ENCODE peak calls at places on chromosome 9, in seven cellular contexts. F, S, B, K, J, E and M are unnamed samples.

GRCh38 chr9:92138157-92138959 is 23.1 kb upstream of the SPTLC1 start:
- DNase-seq in F (peak; percentile 55), K (peak; percentile 91), B (peak; percentile 64), E (peak; percentile 74), S (peak; percentile 73), J (peak; percentile 66), M (peak; percentile 85)

GRCh38 chr9:91119147-91119546 is 242.6 kb downstream of the AUH start:
- DNase-seq in K (no peak), S (no peak), B (no peak), F (no peak), J (peak; percentile 88), E (no peak), M (no peak)

GRCh38 chr9:582775-583174 is 258.7 kb upstream of the DMRT1 start:
- DNase-seq in E (no peak), B (no peak), J (no peak), S (no peak), K (no peak), F (no peak), M (no peak)

GRCh38 chr9:97515662-97516061 is 14.2 kb downstream of the TMOD1 start:
- DNase-seq in K (no peak), B (no peak), E (no peak), J (no peak), F (no peak), S (no peak), M (no peak)

GRCh38 chr9:70133253-70134208 is 89.9 kb downstream of the MAMDC2 start:
- DNase-seq in J (no peak), B (no peak), F (no peak), E (no peak), K (no peak), S (no peak), M (peak; percentile 24)

GRCh38 chr9:108816037-108816436 is 39.7 kb downstream of the ACTL7B start:
- DNase-seq in J (no peak), F (no peak), E (no peak), K (no peak), B (no peak), S (peak; percentile 7), M (peak; percentile 21)

GRCh38 chr9:100350188-100350587 is 2.6 kb downstream of the TEX10 start:
- DNase-seq in F (no peak), B (no peak), K (no peak), E (no peak), S (no peak), J (no peak), M (no peak)

GRCh38 chr9:117454711-117455110 is 39.9 kb upstream of the ASTN2 start:
- DNase-seq in S (no peak), B (no peak), K (no peak), F (no peak), E (no peak), J (no peak), M (no peak)

GRCh38 chr9:1939926-1940368 is 75.2 kb upstream of the SMARCA2 start:
- DNase-seq in F (peak; percentile 24), B (peak; percentile 22), E (no peak), S (peak; percentile 26), J (peak; percentile 67), K (peak; percentile 69), M (peak; percentile 63)

GRCh38 chr9:110148384-110148783 is 59.6 kb downstream of the C9orf152 start:
- DNase-seq in S (no peak), B (peak; percentile 47), J (no peak), E (no peak), F (no peak), K (no peak), M (no peak)

GRCh38 chr9:87498046-87498815 is 564 bp downstream of the DAPK1 start:
- DNase-seq in K (peak; percentile 83), F (peak; percentile 43), S (no peak), J (peak; percentile 88), E (peak; percentile 42), B (peak; percentile 45), M (peak; percentile 63)

GRCh38 chr9:93577045-93577939 is 908 bp downstream of the PHF2 start:
- DNase-seq in S (no peak), F (peak; percentile 56), K (peak; percentile 38), E (peak; percentile 67), J (peak; percentile 33), B (peak; percentile 37), M (peak; percentile 40)

GRCh38 chr9:137427454-137428310 is 4.5 kb downstream of the NOXA1 start:
- DNase-seq in K (no peak), E (peak; percentile 14), J (no peak), F (no peak), S (no peak), B (no peak), M (no peak)

GRCh38 chr9:91060520-91061343 is 259.1 kb downstream of the SYK start:
- DNase-seq in J (no peak), F (peak; percentile 44), K (no peak), B (peak; percentile 28), S (peak; percentile 41), E (peak; percentile 42), M (no peak)

GRCh38 chr9:96027271-96028131 is 152.0 kb downstream of the ERCC6L2 start:
- DNase-seq in E (no peak), S (no peak), B (no peak), K (peak; percentile 56), F (no peak), J (peak; percentile 48), M (peak; percentile 22)

GRCh38 chr9:86732514-86732913 is 214.8 kb downstream of the GAS1 start:
- DNase-seq in K (no peak), J (no peak), E (peak; percentile 41), B (no peak), F (no peak), S (peak; percentile 4), M (peak; percentile 84)

GRCh38 chr9:83200531-83200930 is 137.6 kb upstream of the RASEF start:
- DNase-seq in J (no peak), K (no peak), B (no peak), E (no peak), F (no peak), S (no peak), M (no peak)

GRCh38 chr9:20437466-20437865 is 184.8 kb downstream of the MLLT3 start:
- DNase-seq in S (no peak), K (no peak), B (no peak), E (no peak), J (no peak), F (no peak), M (no peak)
- H3K4me1 ChIP-seq in S (peaks cover under 1% of the 10 kb centered on the region), K (no peaks in the 10 kb centered on the region), B (peaks cover 8% of the 10 kb centered on the region), E (peaks cover 25% of the 10 kb centered on the region), J (no peaks in the 10 kb centered on the region), F (no peaks in the 10 kb centered on the region), M (peaks cover 11% of the 10 kb centered on the region)

GRCh38 chr9:121322737-121323448 is 47.2 kb downstream of the STOM start:
- DNase-seq in B (no peak), K (no peak), J (no peak), S (no peak), F (no peak), E (no peak), M (no peak)

GRCh38 chr9:121323449-121324151 is 46.5 kb downstream of the STOM start:
- DNase-seq in J (no peak), F (no peak), B (no peak), E (no peak), S (no peak), K (no peak), M (no peak)

GRCh38 chr9:121325387-121325786 is 44.7 kb downstream of the STOM start:
- DNase-seq in S (no peak), E (no peak), F (no peak), K (no peak), J (no peak), B (no peak), M (no peak)

GRCh38 chr9:121324755-121325154 is 45.3 kb downstream of the STOM start:
- DNase-seq in F (no peak), K (no peak), E (no peak), S (no peak), J (no peak), B (no peak), M (no peak)

GRCh38 chr9:121324316-121324715 is 45.7 kb downstream of the STOM start:
- DNase-seq in F (no peak), J (no peak), S (no peak), B (no peak), E (no peak), K (no peak), M (no peak)
- H3K36me3 ChIP-seq in F (peaks cover 17% of the 10 kb centered on the region), J (no peaks in the 10 kb centered on the region), S (peaks cover 10% of the 10 kb centered on the region), B (peaks cover 2% of the 10 kb centered on the region), E (peaks cover 84% of the 10 kb centered on the region), K (no peaks in the 10 kb centered on the region), M (peaks cover 19% of the 10 kb centered on the region)

DNA sequence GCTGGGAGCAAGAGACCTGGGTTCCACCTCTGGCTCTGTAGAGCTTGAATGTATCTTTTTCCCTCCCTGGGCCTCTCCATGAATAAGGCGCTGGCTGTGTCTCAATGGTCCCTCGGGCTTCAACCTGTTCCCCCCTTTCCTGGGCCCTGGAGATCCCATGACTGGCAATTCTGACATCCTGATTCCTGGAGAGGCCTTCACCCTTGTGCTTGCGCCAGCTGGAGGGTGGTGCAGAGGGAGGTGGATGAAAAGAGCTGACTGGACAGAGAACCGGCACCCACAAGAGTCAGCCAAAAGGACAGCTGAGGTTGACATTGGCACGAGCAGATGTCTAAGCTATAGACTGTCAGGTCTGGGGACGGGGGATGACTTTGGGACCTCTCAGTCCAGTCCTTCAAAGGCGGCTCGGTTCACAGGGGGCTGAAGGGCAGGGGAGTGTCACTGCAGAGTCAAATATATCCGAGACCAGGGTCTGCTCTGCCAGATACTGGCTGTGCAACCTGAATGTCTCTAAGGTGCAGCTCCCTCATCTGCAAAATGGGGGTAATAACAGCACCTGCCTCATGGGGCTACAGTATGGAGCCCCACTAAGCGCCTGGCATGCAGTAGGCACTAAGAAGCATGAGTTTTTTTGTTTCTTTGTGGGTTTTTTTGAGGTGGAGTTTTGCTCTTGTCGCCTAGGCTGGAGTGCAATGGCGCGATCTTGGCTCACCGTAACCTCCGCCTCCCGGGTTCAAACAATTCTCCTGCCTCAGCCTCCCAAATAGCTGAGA is 13.8 kb downstream of the DNM1 start:
- DNase-seq in F (no peak), E (peak; percentile 42), S (no peak), J (no peak), K (no peak), B (no peak), M (no peak)
- H3K4me1 ChIP-seq in F (peaks cover 5% of the 10 kb centered on the region), E (peaks cover 3% of the 10 kb centered on the region), S (peaks cover 9% of the 10 kb centered on the region), J (peaks cover 4% of the 10 kb centered on the region), K (no peaks in the 10 kb centered on the region), B (peaks cover 12% of the 10 kb centered on the region), M (no peaks in the 10 kb centered on the region)

GRCh38 chr9:33272061-33272460 is 7.2 kb downstream of the CHMP5 start:
- DNase-seq in J (no peak), B (peak; percentile 57), F (peak; percentile 65), E (no peak), K (no peak), S (peak; percentile 68), M (no peak)

GRCh38 chr9:33277484-33277883 is 12.6 kb downstream of the CHMP5 start:
- DNase-seq in J (no peak), F (no peak), E (no peak), K (no peak), S (no peak), B (no peak), M (no peak)

GRCh38 chr9:33273972-33274328 is 9.1 kb downstream of the CHMP5 start:
- DNase-seq in E (no peak), F (no peak), J (no peak), S (no peak), K (no peak), B (no peak), M (no peak)

GRCh38 chr9:33270146-33270545 is 5.3 kb downstream of the CHMP5 start:
- DNase-seq in K (no peak), B (no peak), S (no peak), E (no peak), F (no peak), J (no peak), M (no peak)

GRCh38 chr9:33273266-33273971 is 8.6 kb downstream of the CHMP5 start:
- DNase-seq in S (no peak), E (no peak), J (no peak), B (no peak), K (no peak), F (no peak), M (no peak)
- H3K36me3 ChIP-seq in S (no peaks in the 10 kb centered on the region), E (peaks cover 100% of the 10 kb centered on the region), J (no peaks in the 10 kb centered on the region), B (no peaks in the 10 kb centered on the region), K (peaks cover 2% of the 10 kb centered on the region), F (peaks cover 29% of the 10 kb centered on the region), M (peaks cover 75% of the 10 kb centered on the region)